ENCODE peak calls at places on chromosomes 13 and 19, in five cellular contexts. P, W, B, Q and V are unnamed samples.

GRCh38 chr19:38849746-38850230 is at the start of gene HNRNPL:
- DNase-seq in P (peak; percentile 98), W (no peak), B (no peak), Q (peak; percentile 94), V (no peak)

GRCh38 chr13:40103864-40104263 is 448.4 kb downstream of the COG6 start:
- DNase-seq in P (no peak), W (no peak), B (no peak), Q (no peak), V (no peak)

GRCh38 chr13:90055121-90055520 is 1292.4 kb upstream of the MIR17HG start:
- DNase-seq in P (no peak), W (peak; percentile 0), B (peak; percentile 63), Q (no peak), V (no peak)

GRCh38 chr13:42497798-42498197 is 76.2 kb upstream of the TNFSF11 start:
- DNase-seq in P (no peak), W (no peak), B (peak; percentile 64), Q (peak; percentile 54), V (no peak)

GRCh38 chr13:32642858-32643257 is 56.6 kb downstream of the PDS5B start:
- DNase-seq in P (no peak), W (no peak), B (no peak), Q (no peak), V (no peak)

GRCh38 chr13:75271851-75272250 is 210.1 kb downstream of the TBC1D4 start:
- DNase-seq in P (no peak), W (no peak), B (no peak), Q (no peak), V (no peak)

GRCh38 chr13:38844581-38844980 is 146.1 kb downstream of the STOML3 start:
- DNase-seq in P (no peak), W (no peak), B (no peak), Q (no peak), V (no peak)

GRCh38 chr13:102293723-102294122 is 108.1 kb downstream of the FGF14 start:
- DNase-seq in P (no peak), W (no peak), B (no peak), Q (no peak), V (no peak)

GRCh38 chr19:2905918-2906519 is 5.3 kb downstream of the ZNF57 start:
- DNase-seq in P (no peak), W (no peak), B (no peak), Q (no peak), V (no peak)

GRCh38 chr19:20278342-20278741 is 111.3 kb downstream of the ZNF486 start:
- DNase-seq in P (no peak), W (no peak), B (no peak), Q (peak; percentile 20), V (no peak)

GRCh38 chr19:10007811-10008211 is 2.5 kb downstream of the COL5A3 start:
- DNase-seq in P (no peak), W (no peak), B (no peak), Q (no peak), V (no peak)

GRCh38 chr13:44703371-44703770 is 127.2 kb upstream of the TSC22D1 start:
- DNase-seq in P (no peak), W (no peak), B (peak; percentile 52), Q (no peak), V (no peak)

GRCh38 chr19:45218426-45218825 is 26.8 kb downstream of the EXOC3L2 start:
- DNase-seq in P (no peak), W (no peak), B (no peak), Q (no peak), V (no peak)

GRCh38 chr19:11164879-11165406 is 9.4 kb upstream of the SPC24 start:
- DNase-seq in P (no peak), W (no peak), B (no peak), Q (no peak), V (no peak)

GRCh38 chr19:10964903-10965302 is 4.1 kb downstream of the SMARCA4 start:
- DNase-seq in P (no peak), W (no peak), B (no peak), Q (no peak), V (no peak)

GRCh38 chr13:92187378-92187989 is 789.1 kb downstream of the GPC5 start:
- DNase-seq in P (no peak), W (no peak), B (peak; percentile 41), Q (peak; percentile 33), V (peak; percentile 84)

GRCh38 chr13:40619479-40619814 is 47.0 kb downstream of the FOXO1 start:
- DNase-seq in P (no peak), W (no peak), B (no peak), Q (no peak), V (no peak)

GRCh38 chr19:2962018-2962670 is 15.2 kb upstream of the TLE6 start:
- DNase-seq in P (no peak), W (peak; percentile 68), B (peak; percentile 79), Q (peak; percentile 72), V (peak; percentile 87)

GRCh38 chr13:101305981-101306411 is 110.3 kb downstream of the NALCN start:
- DNase-seq in P (no peak), W (no peak), B (no peak), Q (no peak), V (no peak)

GRCh38 chr19:29798783-29799182 is 13.0 kb upstream of the CCNE1 start:
- DNase-seq in P (no peak), W (no peak), B (peak; percentile 54), Q (no peak), V (no peak)

GRCh38 chr13:29753593-29754485 is 96.6 kb downstream of the UBL3 start:
- DNase-seq in P (no peak), W (no peak), B (no peak), Q (no peak), V (no peak)

GRCh38 chr19:56147307-56147706 is 6.2 kb downstream of the ZNF444 start:
- DNase-seq in P (no peak), W (no peak), B (no peak), Q (no peak), V (no peak)

GRCh38 chr19:28289294-28290063 is 923.5 kb downstream of the UQCRFS1 start:
- DNase-seq in P (no peak), W (no peak), B (no peak), Q (no peak), V (no peak)